ENCODE peak calls at places on chromosomes 16 and 17, in six cellular contexts. B is SJSA1, Z is Peyer's patch, E is Caco-2, N is mesenchymal stem cell, C is tibial artery. Q is an unnamed sample. For H3K4me1, the result is how much of the 10 kb centered on the place peaks cover.

GRCh38 chr17:81097134-81097942 is 62.4 kb downstream of the BAIAP2 start:
- DNase-seq in B (peak), Z (peak), E (no peak), N (peak), C (peak), Q (peak)

GRCh38 chr16:3149630-3150345 is 15.0 kb downstream of the ZNF213 start:
- DNase-seq in B (peak), Z (peak), E (peak), N (peak), C (peak), Q (peak)

GRCh38 chr16:24883714-24884151 is 38.0 kb downstream of the SLC5A11 start:
- DNase-seq in B (no peak), Z (no peak), E (no peak), N (no peak), C (no peak), Q (peak)

GRCh38 chr17:5667871-5668270 is 83.6 kb upstream of the NLRP1 start:
- DNase-seq in B (no peak), Z (no peak), E (no peak), N (no peak), C (peak), Q (no peak)

GRCh38 chr16:73054732-73055481 is 7.0 kb upstream of the ZFHX3 start:
- DNase-seq in B (peak), Z (no peak), E (no peak), N (peak), C (no peak), Q (peak)

GRCh38 chr16:21599994-21600773 is 807 bp downstream of the METTL9 start:
- DNase-seq in B (peak), Z (peak), E (no peak), N (peak), C (no peak), Q (no peak)

GRCh38 chr17:81249233-81250040 is 10.3 kb downstream of the NDUFAF8 start:
- DNase-seq in B (no peak), Z (no peak), E (no peak), N (peak), C (no peak), Q (no peak)

GRCh38 chr17:82204831-82205719 is 7.6 kb downstream of the CCDC57 start:
- DNase-seq in B (peak), Z (no peak), E (no peak), N (peak), C (no peak), Q (no peak)

GRCh38 chr16:55622930-55623561 is 32.7 kb upstream of the SLC6A2 start:
- DNase-seq in B (peak), Z (no peak), E (peak), N (peak), C (no peak), Q (peak)

GRCh38 chr17:56597495-56597990 is 4.0 kb downstream of the NOG start:
- DNase-seq in B (peak), Z (no peak), E (no peak), N (peak), C (no peak), Q (peak)

GRCh38 chr17:70086468-70086867 is 11.4 kb downstream of the KCNJ16 start:
- DNase-seq in B (no peak), Z (no peak), E (no peak), N (no peak), C (no peak), Q (no peak)

GRCh38 chr16:66569827-66570405 is 3.7 kb downstream of the CMTM1 start:
- DNase-seq in B (peak), Z (no peak), E (no peak), N (peak), C (no peak), Q (no peak)

GRCh38 chr17:37503148-37503547 is 13.5 kb downstream of the DUSP14 start:
- DNase-seq in B (no peak), Z (no peak), E (no peak), N (no peak), C (no peak), Q (no peak)

GRCh38 chr16:66598111-66598510 is 6.4 kb upstream of the CMTM3 start:
- DNase-seq in B (no peak), Z (no peak), E (no peak), N (no peak), C (no peak), Q (no peak)

GRCh38 chr16:58299757-58300349 is 5.0 kb upstream of the PRSS54 start:
- DNase-seq in B (no peak), Z (no peak), E (no peak), N (no peak), C (no peak), Q (peak)

GRCh38 chr16:27285676-27286196 is 17.2 kb upstream of the NSMCE1 start:
- DNase-seq in B (no peak), Z (no peak), E (no peak), N (no peak), C (no peak), Q (no peak)

GRCh38 chr17:64622931-64623654 is 39.0 kb downstream of the SMURF2 start:
- DNase-seq in B (peak), Z (no peak), E (no peak), N (peak), C (no peak), Q (no peak)

GRCh38 chr17:38333635-38334295 is 10.0 kb downstream of the GPR179 start:
- DNase-seq in B (no peak), Z (no peak), E (peak), N (peak), C (no peak), Q (peak)

GRCh38 chr17:3896108-3897099 is 3.6 kb upstream of the CAMKK1 start:
- DNase-seq in B (no peak), Z (no peak), E (no peak), N (no peak), C (no peak), Q (no peak)

GRCh38 chr16:17927015-17927414 is 409.5 kb downstream of the NPIPA8 start:
- DNase-seq in B (no peak), Z (no peak), E (no peak), N (no peak), C (no peak), Q (no peak)

GRCh38 chr17:4969551-4970231 is 2.1 kb upstream of the SPAG7 start:
- DNase-seq in B (peak), Z (no peak), E (no peak), N (peak), C (no peak), Q (no peak)

GRCh38 chr17:79002796-79003593 is 6.6 kb downstream of the CANT1 start:
- DNase-seq in B (no peak), Z (no peak), E (peak), N (no peak), C (peak), Q (no peak)

GRCh38 chr16:81263470-81264200 is 25.1 kb downstream of the BCO1 start:
- DNase-seq in B (no peak), Z (no peak), E (no peak), N (no peak), C (no peak), Q (no peak)

GRCh38 chr17:49074851-49075540 is 57.6 kb upstream of the B4GALNT2 start:
- DNase-seq in B (no peak), Z (no peak), E (no peak), N (no peak), C (no peak), Q (no peak)

GRCh38 chr16:53948326-53948725 is 244.4 kb downstream of the FTO start:
- DNase-seq in B (no peak), Z (no peak), E (no peak), N (no peak), C (no peak), Q (no peak)

GRCh38 chr16:75254359-75254837 is 3.0 kb upstream of the BCAR1 start:
- DNase-seq in B (peak), Z (no peak), E (no peak), N (peak), C (peak), Q (no peak)

GRCh38 chr17:47692137-47692894 is 1.6 kb upstream of the TBKBP1 start:
- DNase-seq in B (no peak), Z (no peak), E (no peak), N (no peak), C (peak), Q (no peak)

GRCh38 chr17:31314788-31315105 is 893 bp upstream of the EVI2B start:
- DNase-seq in B (no peak), Z (no peak), E (no peak), N (no peak), C (no peak), Q (no peak)

GRCh38 chr16:3094289-3095027 is 4.6 kb downstream of the ZSCAN10 start:
- DNase-seq in B (peak), Z (peak), E (no peak), N (peak), C (no peak), Q (peak)

GRCh38 chr16:56275076-56275475 is 83.8 kb downstream of the GNAO1 start:
- DNase-seq in B (peak), Z (no peak), E (no peak), N (no peak), C (peak), Q (no peak)

GRCh38 chr16:21104124-21104860 is 46.4 kb downstream of the DNAH3 start:
- DNase-seq in B (peak), Z (no peak), E (no peak), N (peak), C (no peak), Q (no peak)

GRCh38 chr17:40323731-40324650 is 15.0 kb downstream of the RARA start:
- DNase-seq in B (peak), Z (no peak), E (no peak), N (no peak), C (peak), Q (no peak)

GRCh38 chr17:66338937-66339336 is 36.5 kb downstream of the PRKCA start:
- DNase-seq in B (no peak), Z (no peak), E (no peak), N (no peak), C (no peak), Q (no peak)

GRCh38 chr17:43900183-43900857 is 7.0 kb downstream of the MPP2 start:
- DNase-seq in B (peak), Z (peak), E (peak), N (peak), C (peak), Q (peak)

GRCh38 chr17:10429416-10430045 is 7.8 kb upstream of the MYH8 start:
- DNase-seq in B (peak), Z (no peak), E (no peak), N (peak), C (no peak), Q (no peak)

GRCh38 chr17:61528171-61528570 is 62.8 kb downstream of the NACA2 start:
- DNase-seq in B (no peak), Z (no peak), E (no peak), N (no peak), C (no peak), Q (no peak)

GRCh38 chr16:20740901-20741491 is 622 bp downstream of the THUMPD1 start:
- DNase-seq in B (peak), Z (peak), E (peak), N (peak), C (peak), Q (peak)

GRCh38 chr16:19008245-19008644 is 24.5 kb downstream of the TMC7 start:
- DNase-seq in B (peak), Z (no peak), E (no peak), N (peak), C (no peak), Q (no peak)

DNA sequence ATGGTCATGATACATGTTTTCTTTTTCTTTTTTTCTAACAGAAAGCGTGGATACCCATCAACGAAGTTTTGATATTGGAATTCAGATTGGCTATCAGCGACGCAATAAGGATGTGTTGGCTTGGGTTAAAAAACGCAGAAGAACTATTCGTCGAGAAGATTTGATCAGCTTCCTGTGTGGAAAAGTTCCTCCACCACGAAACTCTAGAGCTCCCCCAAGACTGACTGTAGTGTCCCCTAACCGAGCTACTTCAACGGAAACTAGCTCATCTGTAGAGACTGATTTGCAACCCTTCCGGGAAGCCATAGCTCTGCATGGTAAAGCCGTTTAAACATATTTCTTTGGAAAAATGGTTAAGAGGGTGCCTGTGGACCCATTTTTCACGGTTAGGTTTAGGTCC is 11.5 kb downstream of the HAPSTR1 start:
- DNase-seq in B (no peak), Z (no peak), E (no peak), N (no peak), C (no peak), Q (no peak)
- H3K4me1 ChIP-seq in B (half or more), Z (under half), E (under half), N (under half), C (half or more), Q (under half)

GRCh38 chr16:12091569-12092346 is 115.2 kb downstream of the SNX29 start:
- DNase-seq in B (no peak), Z (no peak), E (no peak), N (peak), C (peak), Q (peak)

GRCh38 chr16:12087901-12088364 is 111.4 kb downstream of the SNX29 start:
- DNase-seq in B (no peak), Z (peak), E (no peak), N (no peak), C (no peak), Q (peak)

GRCh38 chr16:12090162-12090552 is 113.6 kb downstream of the SNX29 start:
- DNase-seq in B (no peak), Z (no peak), E (no peak), N (no peak), C (peak), Q (no peak)

GRCh38 chr16:12086861-12087260 is 110.3 kb downstream of the SNX29 start:
- DNase-seq in B (no peak), Z (no peak), E (no peak), N (no peak), C (no peak), Q (no peak)

GRCh38 chr16:12089492-12090161 is 113.1 kb downstream of the SNX29 start:
- DNase-seq in B (no peak), Z (peak), E (no peak), N (peak), C (peak), Q (no peak)
- H3K4me3 ChIP-seq in B (no peak), Z (peak), E (no peak), N (peak), C (no peak), Q (no peak)

GRCh38 chr17:17902877-17903276 is 66.1 kb upstream of the SREBF1 start:
- DNase-seq in B (no peak), Z (no peak), E (no peak), N (peak), C (peak), Q (no peak)

GRCh38 chr17:17902357-17902756 is 65.6 kb upstream of the SREBF1 start:
- DNase-seq in B (no peak), Z (no peak), E (no peak), N (no peak), C (no peak), Q (no peak)

GRCh38 chr17:17899486-17899885 is 62.7 kb upstream of the SREBF1 start:
- DNase-seq in B (no peak), Z (no peak), E (no peak), N (no peak), C (no peak), Q (no peak)

GRCh38 chr17:17898673-17899072 is 61.9 kb upstream of the SREBF1 start:
- DNase-seq in B (no peak), Z (no peak), E (no peak), N (no peak), C (no peak), Q (no peak)

DNA sequence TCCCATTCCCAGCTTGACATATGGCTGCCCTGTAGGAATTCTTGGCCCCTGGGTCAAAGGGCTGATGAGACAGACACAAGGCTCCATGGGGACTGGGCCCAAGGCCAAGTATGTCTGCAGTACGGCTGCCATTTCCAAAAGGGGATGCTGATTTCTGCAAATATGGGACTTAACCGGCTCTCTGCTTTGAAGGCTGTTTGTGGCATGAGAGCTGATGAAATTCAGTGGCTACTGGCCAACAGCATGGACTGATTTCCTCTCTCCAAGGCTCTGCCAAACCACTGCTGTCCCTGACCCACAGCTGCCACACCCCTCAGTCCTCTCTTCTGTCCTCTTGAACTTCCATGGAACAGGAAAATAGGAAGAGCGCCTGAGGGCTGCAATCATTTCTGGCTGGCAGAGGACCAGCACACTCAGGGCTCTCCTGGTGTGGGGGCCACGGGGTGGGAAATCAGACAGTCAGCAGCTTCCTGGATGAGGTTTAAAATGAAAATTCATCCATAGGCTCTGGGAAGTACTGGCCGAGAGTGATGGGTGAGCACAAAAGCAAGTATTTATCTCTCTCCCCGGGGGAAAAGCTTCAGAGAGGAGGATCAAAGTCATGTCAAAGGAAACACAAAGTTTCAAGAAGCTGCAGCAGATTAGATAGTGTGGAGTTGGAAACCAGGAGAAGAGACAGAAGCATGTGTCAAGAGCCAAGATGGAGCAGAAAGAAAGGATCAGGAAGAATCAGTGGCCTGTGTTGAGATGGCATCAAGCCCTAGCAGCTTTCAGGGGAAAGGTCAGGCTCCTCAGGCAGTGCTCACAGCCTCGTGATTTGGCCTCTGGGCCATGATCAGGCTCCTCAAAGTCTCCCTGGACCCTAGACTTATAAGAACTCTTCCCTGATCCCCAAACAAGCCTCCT is 64.1 kb upstream of the SREBF1 start:
- DNase-seq in B (peak), Z (peak), E (no peak), N (peak), C (peak), Q (no peak)
- H3K4me1 ChIP-seq in B (under half), Z (under half), E (under half), N (under half), C (under half), Q (under half)

GRCh38 chr16:85055503-85056210 is 28.1 kb downstream of the KIAA0513 start:
- DNase-seq in B (peak), Z (peak), E (no peak), N (peak), C (no peak), Q (no peak)
- H3K4me3 ChIP-seq in B (peak), Z (no peak), E (no peak), N (no peak), C (peak), Q (no peak)

GRCh38 chr17:1627987-1628855 is at the start of gene SLC43A2:
- DNase-seq in B (peak), Z (peak), E (peak), N (peak), C (peak), Q (peak)
- H3K4me1 ChIP-seq in B (under half), Z (under half), E (under half), N (under half), C (under half), Q (under half)

GRCh38 chr16:354286-354881 is 1.9 kb upstream of the AXIN1 start:
- DNase-seq in B (no peak), Z (no peak), E (no peak), N (no peak), C (no peak), Q (no peak)

GRCh38 chr16:356756-357155 is 4.2 kb upstream of the AXIN1 start:
- DNase-seq in B (no peak), Z (no peak), E (no peak), N (no peak), C (no peak), Q (no peak)

GRCh38 chr16:353404-354285 is 1.1 kb upstream of the AXIN1 start:
- DNase-seq in B (no peak), Z (no peak), E (no peak), N (no peak), C (no peak), Q (no peak)

GRCh38 chr16:352547-353403 is at the start of gene AXIN1:
- DNase-seq in B (peak), Z (peak), E (peak), N (peak), C (peak), Q (peak)

DNA sequence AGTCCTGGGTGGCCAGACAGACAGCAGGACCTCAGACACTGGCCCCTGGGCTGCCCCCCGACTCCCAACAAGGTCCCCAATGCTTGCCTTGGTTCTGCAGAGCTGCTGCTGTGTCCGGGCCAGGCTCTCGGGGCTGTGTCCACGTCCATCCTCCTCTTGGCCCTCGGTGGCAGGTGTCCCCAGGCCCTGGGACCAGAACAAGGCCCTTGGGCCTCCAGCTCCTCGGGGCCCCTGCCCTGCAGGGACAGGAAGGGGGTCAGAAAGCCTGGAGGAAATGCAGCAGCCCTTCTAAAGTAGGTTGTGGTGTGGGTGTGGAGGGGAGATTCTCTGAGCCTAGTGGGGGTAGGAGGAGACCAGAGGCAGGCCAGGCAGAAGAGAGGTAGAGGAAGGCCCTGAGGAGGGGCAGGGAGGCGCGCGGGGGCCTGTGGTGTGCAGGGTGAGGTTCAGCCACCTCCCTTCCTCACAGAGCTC is 2.5 kb upstream of the AXIN1 start:
- DNase-seq in B (no peak), Z (no peak), E (no peak), N (no peak), C (no peak), Q (no peak)
- H3K4me3 ChIP-seq in B (no peak), Z (no peak), E (no peak), N (no peak), C (no peak), Q (no peak)

GRCh38 chr16:85913141-85913601 is 14.2 kb downstream of the IRF8 start:
- DNase-seq in B (no peak), Z (no peak), E (no peak), N (no peak), C (no peak), Q (no peak)
- H3K4me1 ChIP-seq in B (under half), Z (under half), E (under half), N (under half), C (under half), Q (under half)

Q was measured in HAP-1.